ENCODE peak calls at places on chromosomes 3 and 15, in ten cellular contexts. One of them, this sample, is unnamed.

GRCh38 chr3:129398803-129399144 is 29.7 kb downstream of the EFCAB12 start:
- DNase-seq in activated naive CD4-positive, alpha-beta T cell treated with anti-CD3 and anti-CD28 coated beads for 36 hours: peak
- DNase-seq in left cardiac atrium: no peak
- DNase-seq in natural killer cell treated with Interleukin-12 subunit alpha and Interleukin-12 subunit beta and Interleukin-15 and Interleukin-18, amount 100 ng/mL, for 72 hours: no peak
- DNase-seq in heart right ventricle: no peak
- DNase-seq in GM12864: no peak
- DNase-seq in heart left ventricle: no peak
- DNase-seq in neuronal stem cell: no peak
- DNase-seq in AG08395: peak
- DNase-seq in H7: no peak
- DNase-seq in this sample: peak

GRCh38 chr15:61327019-61327631 is 98.0 kb upstream of the RORA start:
- DNase-seq in activated naive CD4-positive, alpha-beta T cell treated with anti-CD3 and anti-CD28 coated beads for 36 hours: no peak
- DNase-seq in left cardiac atrium: no peak
- DNase-seq in natural killer cell treated with Interleukin-12 subunit alpha and Interleukin-12 subunit beta and Interleukin-15 and Interleukin-18, amount 100 ng/mL, for 72 hours: no peak
- DNase-seq in heart right ventricle: no peak
- DNase-seq in GM12864: no peak
- DNase-seq in heart left ventricle: peak
- DNase-seq in neuronal stem cell: no peak
- DNase-seq in AG08395: no peak
- DNase-seq in H7: no peak
- DNase-seq in this sample: no peak

GRCh38 chr15:34280193-34280592 is 55.4 kb downstream of the EMC4 start:
- DNase-seq in activated naive CD4-positive, alpha-beta T cell treated with anti-CD3 and anti-CD28 coated beads for 36 hours: no peak
- DNase-seq in left cardiac atrium: no peak
- DNase-seq in natural killer cell treated with Interleukin-12 subunit alpha and Interleukin-12 subunit beta and Interleukin-15 and Interleukin-18, amount 100 ng/mL, for 72 hours: no peak
- DNase-seq in heart right ventricle: no peak
- DNase-seq in GM12864: no peak
- DNase-seq in heart left ventricle: no peak
- DNase-seq in neuronal stem cell: no peak
- DNase-seq in AG08395: no peak
- DNase-seq in H7: no peak
- DNase-seq in this sample: no peak

GRCh38 chr3:192862408-192863385 is 55.0 kb downstream of the MB21D2 start:
- DNase-seq in activated naive CD4-positive, alpha-beta T cell treated with anti-CD3 and anti-CD28 coated beads for 36 hours: no peak
- DNase-seq in left cardiac atrium: no peak
- DNase-seq in natural killer cell treated with Interleukin-12 subunit alpha and Interleukin-12 subunit beta and Interleukin-15 and Interleukin-18, amount 100 ng/mL, for 72 hours: no peak
- DNase-seq in heart right ventricle: no peak
- DNase-seq in GM12864: no peak
- DNase-seq in heart left ventricle: no peak
- DNase-seq in neuronal stem cell: no peak
- DNase-seq in AG08395: no peak
- DNase-seq in H7: no peak
- DNase-seq in this sample: no peak

GRCh38 chr15:42605281-42605744 is 29.9 kb downstream of the STARD9 start:
- DNase-seq in activated naive CD4-positive, alpha-beta T cell treated with anti-CD3 and anti-CD28 coated beads for 36 hours: peak
- DNase-seq in left cardiac atrium: no peak
- DNase-seq in natural killer cell treated with Interleukin-12 subunit alpha and Interleukin-12 subunit beta and Interleukin-15 and Interleukin-18, amount 100 ng/mL, for 72 hours: no peak
- DNase-seq in heart right ventricle: no peak
- DNase-seq in GM12864: peak
- DNase-seq in heart left ventricle: no peak
- DNase-seq in neuronal stem cell: no peak
- DNase-seq in AG08395: peak
- DNase-seq in H7: no peak
- DNase-seq in this sample: no peak

GRCh38 chr15:70093481-70094309 is 4.0 kb downstream of the TLE3 start:
- DNase-seq in activated naive CD4-positive, alpha-beta T cell treated with anti-CD3 and anti-CD28 coated beads for 36 hours: no peak
- DNase-seq in left cardiac atrium: no peak
- DNase-seq in natural killer cell treated with Interleukin-12 subunit alpha and Interleukin-12 subunit beta and Interleukin-15 and Interleukin-18, amount 100 ng/mL, for 72 hours: no peak
- DNase-seq in heart right ventricle: no peak
- DNase-seq in GM12864: no peak
- DNase-seq in heart left ventricle: no peak
- DNase-seq in neuronal stem cell: no peak
- DNase-seq in AG08395: no peak
- DNase-seq in H7: no peak
- DNase-seq in this sample: no peak

GRCh38 chr3:184688251-184688851 is 23.5 kb downstream of the MAGEF1 start:
- DNase-seq in activated naive CD4-positive, alpha-beta T cell treated with anti-CD3 and anti-CD28 coated beads for 36 hours: no peak
- DNase-seq in left cardiac atrium: no peak
- DNase-seq in natural killer cell treated with Interleukin-12 subunit alpha and Interleukin-12 subunit beta and Interleukin-15 and Interleukin-18, amount 100 ng/mL, for 72 hours: no peak
- DNase-seq in heart right ventricle: no peak
- DNase-seq in GM12864: no peak
- DNase-seq in heart left ventricle: peak
- DNase-seq in neuronal stem cell: no peak
- DNase-seq in AG08395: peak
- DNase-seq in H7: peak
- DNase-seq in this sample: peak

GRCh38 chr3:176759815-176760506 is 437.3 kb downstream of the TBL1XR1 start:
- DNase-seq in activated naive CD4-positive, alpha-beta T cell treated with anti-CD3 and anti-CD28 coated beads for 36 hours: no peak
- DNase-seq in left cardiac atrium: no peak
- DNase-seq in natural killer cell treated with Interleukin-12 subunit alpha and Interleukin-12 subunit beta and Interleukin-15 and Interleukin-18, amount 100 ng/mL, for 72 hours: no peak
- DNase-seq in heart right ventricle: no peak
- DNase-seq in GM12864: no peak
- DNase-seq in heart left ventricle: no peak
- DNase-seq in neuronal stem cell: no peak
- DNase-seq in AG08395: no peak
- DNase-seq in H7: no peak
- DNase-seq in this sample: no peak

GRCh38 chr3:104596054-104596453 is 770.7 kb upstream of the ALCAM start:
- DNase-seq in activated naive CD4-positive, alpha-beta T cell treated with anti-CD3 and anti-CD28 coated beads for 36 hours: no peak
- DNase-seq in left cardiac atrium: no peak
- DNase-seq in natural killer cell treated with Interleukin-12 subunit alpha and Interleukin-12 subunit beta and Interleukin-15 and Interleukin-18, amount 100 ng/mL, for 72 hours: no peak
- DNase-seq in heart right ventricle: no peak
- DNase-seq in GM12864: no peak
- DNase-seq in heart left ventricle: no peak
- DNase-seq in neuronal stem cell: no peak
- DNase-seq in AG08395: no peak
- DNase-seq in H7: no peak
- DNase-seq in this sample: no peak